ENCODE peak calls at places on chromosome 19, in five cellular contexts. Z, P, Y, A and C are unnamed samples.

GRCh38 chr19:2080336-2080988 is 15.7 kb downstream of the MOB3A start:
- DNase-seq in Z (no peak), P (no peak), Y (no peak), A (no peak), C (no peak)

GRCh38 chr19:35153701-35154534 is 617 bp upstream of the FXYD5 start:
- DNase-seq in Z (peak; percentile 67), P (no peak), Y (no peak), A (no peak), C (peak; percentile 72)

GRCh38 chr19:51158474-51159129 is 16.5 kb downstream of the SIGLEC7 start:
- DNase-seq in Z (no peak), P (peak; percentile 37), Y (no peak), A (no peak), C (peak; percentile 3)

GRCh38 chr19:38736413-38737280 is 7.6 kb downstream of the CAPN12 start:
- DNase-seq in Z (peak; percentile 90), P (peak; percentile 36), Y (no peak), A (no peak), C (peak; percentile 21)

GRCh38 chr19:29706635-29707034 is 8.4 kb downstream of the C19orf12 start:
- DNase-seq in Z (no peak), P (no peak), Y (no peak), A (no peak), C (no peak)

GRCh38 chr19:38093154-38093553 is 130.9 kb downstream of the DPF1 start:
- DNase-seq in Z (no peak), P (no peak), Y (no peak), A (no peak), C (no peak)

GRCh38 chr19:34359140-34359953 is 5.6 kb upstream of the GPI start:
- DNase-seq in Z (peak; percentile 99), P (peak; percentile 97), Y (peak; percentile 93), A (peak; percentile 94), C (peak; percentile 99)

GRCh38 chr19:44943801-44944249 is 1.8 kb downstream of the APOC4 start:
- DNase-seq in Z (no peak), P (peak; percentile 14), Y (no peak), A (no peak), C (peak; percentile 42)

GRCh38 chr19:407501-408440 is 1.2 kb downstream of the C2CD4C start:
- DNase-seq in Z (peak; percentile 81), P (no peak), Y (no peak), A (no peak), C (no peak)

GRCh38 chr19:44581288-44581687 is 32.1 kb upstream of the IGSF23 start:
- DNase-seq in Z (no peak), P (no peak), Y (no peak), A (no peak), C (no peak)

GRCh38 chr19:11984986-11985385 is 20.1 kb downstream of the ZNF763 start:
- DNase-seq in Z (no peak), P (no peak), Y (no peak), A (no peak), C (no peak)

GRCh38 chr19:34731019-34731829 is 2.8 kb upstream of the ZNF181 start:
- DNase-seq in Z (peak; percentile 78), P (no peak), Y (no peak), A (no peak), C (no peak)

GRCh38 chr19:10835089-10835753 is 791 bp downstream of the TMED1 start:
- DNase-seq in Z (peak; percentile 87), P (peak; percentile 18), Y (no peak), A (no peak), C (no peak)

GRCh38 chr19:4534836-4535658 is at the start of gene PLIN5:
- DNase-seq in Z (peak; percentile 99), P (no peak), Y (peak; percentile 6), A (peak; percentile 88), C (no peak)

GRCh38 chr19:15222738-15223648 is 9.3 kb downstream of the EPHX3 start:
- DNase-seq in Z (peak; percentile 90), P (peak; percentile 80), Y (peak; percentile 88), A (peak; percentile 88), C (peak; percentile 99)

GRCh38 chr19:30272554-30272953 is 99.6 kb upstream of the ZNF536 start:
- DNase-seq in Z (no peak), P (no peak), Y (no peak), A (no peak), C (no peak)

GRCh38 chr19:7673995-7674667 is 2.8 kb upstream of the MCEMP1 start:
- DNase-seq in Z (no peak), P (peak; percentile 41), Y (peak; percentile 22), A (peak; percentile 12), C (peak; percentile 91)

GRCh38 chr19:15671891-15672579 is 852 bp upstream of the CYP4F12 start:
- DNase-seq in Z (no peak), P (no peak), Y (no peak), A (no peak), C (no peak)

GRCh38 chr19:16599655-16600346 is 27.6 kb upstream of the SLC35E1 start:
- DNase-seq in Z (peak; percentile 62), P (no peak), Y (no peak), A (no peak), C (no peak)

GRCh38 chr19:18415177-18415867 is 3.9 kb upstream of the SSBP4 start:
- DNase-seq in Z (peak; percentile 64), P (no peak), Y (peak; percentile 25), A (no peak), C (peak; percentile 87)

GRCh38 chr19:18366027-18366435 is 19.9 kb upstream of the GDF15 start:
- DNase-seq in Z (no peak), P (peak; percentile 30), Y (peak; percentile 41), A (no peak), C (peak; percentile 52)

GRCh38 chr19:38709119-38709518 is 35.2 kb downstream of the CAPN12 start:
- DNase-seq in Z (no peak), P (no peak), Y (no peak), A (no peak), C (no peak)

GRCh38 chr19:13208131-13208963 is 58.1 kb downstream of the IER2 start:
- DNase-seq in Z (no peak), P (no peak), Y (peak; percentile 45), A (no peak), C (peak; percentile 75)

GRCh38 chr19:40614595-40615411 is 13.6 kb downstream of the LTBP4 start:
- DNase-seq in Z (peak; percentile 51), P (peak; percentile 95), Y (peak; percentile 98), A (no peak), C (peak; percentile 98)

GRCh38 chr19:335486-336066 is 9.0 kb downstream of the MIER2 start:
- DNase-seq in Z (peak; percentile 69), P (no peak), Y (no peak), A (no peak), C (no peak)

GRCh38 chr19:5563941-5564612 is 3.7 kb downstream of the TINCR start:
- DNase-seq in Z (no peak), P (peak; percentile 77), Y (no peak), A (no peak), C (peak; percentile 20)

GRCh38 chr19:51549533-51550324 is 18.3 kb upstream of the SIGLEC6 start:
- DNase-seq in Z (no peak), P (no peak), Y (no peak), A (no peak), C (no peak)